ENCODE peak calls at places on chromosomes 6 and 20, in ten cellular contexts. I is midbrain; P is stimulated activated naive B cell treated with anti-CD40 and anti-IgM and Interleukin-4, amounts not matched to agents 10 μg/mL and 1 μg/mL and 100 μg/mL, for 72 hours; E is lower lobe of right lung; X is NCI-H1092; H is germinal center; R is GM12865; A is PC-9; J is bronchial epithelial cell; O is uterus. B is an unnamed sample.

GRCh38 chr6:16757332-16757731 is 3.9 kb downstream of the ATXN1 start:
- DNase-seq in H (no peak), A (no peak), I (no peak), E (no peak), X (no peak), R (no peak), P (no peak), J (no peak), O (no peak), B (no peak)

GRCh38 chr6:3296537-3297453 is 38.0 kb downstream of the PSMG4 start:
- DNase-seq in R (no peak), H (no peak), A (no peak), P (no peak), O (peak), X (no peak), I (no peak), J (no peak), E (no peak), B (no peak)

GRCh38 chr6:98583506-98583905 is 250.9 kb upstream of the POU3F2 start:
- DNase-seq in X (no peak), J (no peak), P (no peak), I (no peak), A (no peak), O (no peak), H (no peak), E (no peak), R (no peak), B (no peak)

GRCh38 chr6:51098246-51098645 is 279.6 kb downstream of the TFAP2B start:
- DNase-seq in E (no peak), I (no peak), X (no peak), H (no peak), R (no peak), J (no peak), O (no peak), A (no peak), P (no peak), B (no peak)

GRCh38 chr6:142698751-142699150 is 246.2 kb downstream of the HIVEP2 start:
- DNase-seq in A (no peak), E (no peak), H (no peak), I (no peak), P (no peak), O (no peak), X (no peak), R (no peak), J (no peak), B (no peak)

GRCh38 chr20:51457281-51457932 is 85.1 kb downstream of the NFATC2 start:
- DNase-seq in J (peak), H (no peak), E (no peak), P (peak), O (peak), I (no peak), A (peak), X (no peak), R (peak), B (no peak)

GRCh38 chr6:24825130-24825630 is 26.5 kb upstream of the ARMH2 start:
- DNase-seq in O (no peak), A (no peak), X (no peak), R (no peak), J (peak), H (no peak), I (no peak), E (no peak), P (no peak), B (no peak)

GRCh38 chr20:44104807-44105517 is 82.0 kb downstream of the JPH2 start:
- DNase-seq in H (no peak), X (peak), P (no peak), J (peak), I (no peak), R (no peak), A (no peak), O (no peak), E (no peak), B (no peak)

GRCh38 chr20:38997622-38998021 is 35.5 kb downstream of the DHX35 start:
- DNase-seq in I (no peak), A (no peak), H (peak), J (no peak), E (no peak), R (peak), P (no peak), X (no peak), O (no peak), B (no peak)

GRCh38 chr6:20755631-20756030 is 221.4 kb downstream of the CDKAL1 start:
- DNase-seq in A (no peak), E (no peak), R (no peak), J (peak), X (no peak), H (no peak), O (no peak), P (no peak), I (no peak), B (no peak)

GRCh38 chr20:62064788-62065668 is 653 bp downstream of the TAF4 start:
- DNase-seq in I (no peak), E (no peak), A (no peak), H (peak), R (peak), X (no peak), J (no peak), O (no peak), P (no peak), B (no peak)

GRCh38 chr6:115910147-115910546 is 150.5 kb downstream of the FRK start:
- DNase-seq in O (no peak), R (no peak), P (no peak), X (no peak), H (no peak), J (no peak), A (no peak), I (no peak), E (no peak), B (no peak)

GRCh38 chr6:43269273-43270007 is 26.2 kb downstream of the TTBK1 start:
- DNase-seq in P (peak), O (no peak), X (peak), E (no peak), J (no peak), H (peak), R (no peak), I (no peak), A (no peak), B (no peak)

GRCh38 chr20:6784767-6785166 is 17.3 kb downstream of the BMP2 start:
- DNase-seq in J (no peak), R (no peak), I (no peak), A (no peak), X (no peak), P (no peak), E (no peak), O (no peak), H (no peak), B (no peak)

GRCh38 chr20:57657537-57658446 is 37.6 kb upstream of the ZBP1 start:
- DNase-seq in J (peak), A (no peak), P (no peak), X (peak), E (peak), I (no peak), R (no peak), H (no peak), O (peak), B (no peak)

GRCh38 chr6:19986691-19987438 is 149.7 kb downstream of the ID4 start:
- DNase-seq in P (no peak), I (no peak), X (no peak), H (no peak), E (no peak), J (no peak), R (no peak), A (no peak), O (no peak), B (no peak)

GRCh38 chr6:135738646-135739045 is 112.9 kb upstream of the PDE7B start:
- DNase-seq in E (no peak), A (no peak), R (no peak), H (no peak), O (no peak), X (no peak), J (no peak), P (no peak), I (no peak), B (no peak)

GRCh38 chr6:41422156-41422555 is 86.7 kb downstream of the NCR2 start:
- DNase-seq in R (no peak), H (no peak), I (no peak), E (no peak), X (peak), A (no peak), J (no peak), P (no peak), O (no peak), B (peak)

GRCh38 chr6:53494076-53494475 is 50.8 kb downstream of the GCLC start:
- DNase-seq in I (no peak), E (no peak), X (no peak), R (no peak), P (no peak), H (no peak), J (peak), A (no peak), O (no peak), B (no peak)

GRCh38 chr6:31736768-31737314 is 511 bp upstream of the CLIC1 start:
- DNase-seq in A (no peak), J (no peak), O (peak), P (no peak), R (no peak), H (no peak), I (no peak), X (no peak), E (no peak), B (no peak)

GRCh38 chr6:17417817-17418216 is 24.4 kb downstream of the CAP2 start:
- DNase-seq in R (no peak), H (no peak), J (peak), I (no peak), A (peak), E (no peak), P (no peak), X (no peak), O (no peak), B (no peak)

GRCh38 chr6:109469591-109470189 is 13.3 kb downstream of the ZBTB24 start:
- DNase-seq in O (no peak), I (no peak), A (no peak), J (no peak), R (no peak), H (no peak), X (no peak), E (no peak), P (no peak), B (no peak)